ENCODE peak calls at places on chromosomes 12 and 14, in nine cellular contexts. One of them, this sample, is unnamed.

GRCh38 chr14:75636100-75636692 is 24.5 kb downstream of the ERG28 start:
- DNase-seq in iris pigment epithelial cell: peak; percentile 58
- DNase-seq in activated T-helper 1 cell treated with anti-CD3 and anti-CD28 coated beads, Interleukin-12 subunit alpha, Interleukin-12 subunit beta, Interleukin-2, Interleukin-4 antibody, amounts not matched to agents 30 ng/mL and 10 ng/mL and 1 ng/mL, durations not matched to agents 14 hours and 24 hours and 36 hours: no peak
- DNase-seq in mucosa of descending colon: no peak
- DNase-seq in fibroblast of lung: peak; percentile 70
- DNase-seq in NCI-H1105: no peak
- DNase-seq in AG09309: no peak
- DNase-seq in body of pancreas: no peak
- DNase-seq in AG08395: peak; percentile 71
- DNase-seq in this sample: peak; percentile 78

GRCh38 chr12:112842441-112842840 is 50.9 kb downstream of the RPH3A start:
- DNase-seq in body of pancreas: no peak
- DNase-seq in activated T-helper 1 cell treated with anti-CD3 and anti-CD28 coated beads, Interleukin-12 subunit alpha, Interleukin-12 subunit beta, Interleukin-2, Interleukin-4 antibody, amounts not matched to agents 30 ng/mL and 10 ng/mL and 1 ng/mL, durations not matched to agents 14 hours and 24 hours and 36 hours: no peak
- DNase-seq in fibroblast of lung: no peak
- DNase-seq in iris pigment epithelial cell: no peak
- DNase-seq in mucosa of descending colon: no peak
- DNase-seq in AG09309: no peak
- DNase-seq in AG08395: no peak
- DNase-seq in NCI-H1105: no peak
- DNase-seq in this sample: no peak

GRCh38 chr14:53953828-53954550 is 2.6 kb downstream of the BMP4 start:
- DNase-seq in NCI-H1105: no peak
- DNase-seq in AG09309: no peak
- DNase-seq in AG08395: peak; percentile 20
- DNase-seq in body of pancreas: peak; percentile 31
- DNase-seq in mucosa of descending colon: peak; percentile 63
- DNase-seq in fibroblast of lung: peak; percentile 50
- DNase-seq in iris pigment epithelial cell: no peak
- DNase-seq in activated T-helper 1 cell treated with anti-CD3 and anti-CD28 coated beads, Interleukin-12 subunit alpha, Interleukin-12 subunit beta, Interleukin-2, Interleukin-4 antibody, amounts not matched to agents 30 ng/mL and 10 ng/mL and 1 ng/mL, durations not matched to agents 14 hours and 24 hours and 36 hours: no peak
- DNase-seq in this sample: peak; percentile 40

GRCh38 chr12:69904761-69905160 is 79.7 kb downstream of the MYRFL start:
- DNase-seq in NCI-H1105: no peak
- DNase-seq in AG09309: peak; percentile 50
- DNase-seq in iris pigment epithelial cell: peak; percentile 52
- DNase-seq in activated T-helper 1 cell treated with anti-CD3 and anti-CD28 coated beads, Interleukin-12 subunit alpha, Interleukin-12 subunit beta, Interleukin-2, Interleukin-4 antibody, amounts not matched to agents 30 ng/mL and 10 ng/mL and 1 ng/mL, durations not matched to agents 14 hours and 24 hours and 36 hours: no peak
- DNase-seq in body of pancreas: no peak
- DNase-seq in AG08395: peak; percentile 70
- DNase-seq in fibroblast of lung: peak; percentile 92
- DNase-seq in mucosa of descending colon: no peak
- DNase-seq in this sample: no peak

GRCh38 chr12:123062682-123063426 is 82.4 kb downstream of the ARL6IP4 start:
- DNase-seq in AG08395: peak; percentile 75
- DNase-seq in mucosa of descending colon: no peak
- DNase-seq in body of pancreas: peak; percentile 46
- DNase-seq in NCI-H1105: no peak
- DNase-seq in AG09309: no peak
- DNase-seq in fibroblast of lung: peak; percentile 64
- DNase-seq in iris pigment epithelial cell: peak; percentile 86
- DNase-seq in activated T-helper 1 cell treated with anti-CD3 and anti-CD28 coated beads, Interleukin-12 subunit alpha, Interleukin-12 subunit beta, Interleukin-2, Interleukin-4 antibody, amounts not matched to agents 30 ng/mL and 10 ng/mL and 1 ng/mL, durations not matched to agents 14 hours and 24 hours and 36 hours: no peak
- DNase-seq in this sample: peak; percentile 67

GRCh38 chr12:115847398-115847797 is 430.1 kb downstream of the MED13L start:
- DNase-seq in AG08395: no peak
- DNase-seq in iris pigment epithelial cell: no peak
- DNase-seq in body of pancreas: no peak
- DNase-seq in mucosa of descending colon: no peak
- DNase-seq in activated T-helper 1 cell treated with anti-CD3 and anti-CD28 coated beads, Interleukin-12 subunit alpha, Interleukin-12 subunit beta, Interleukin-2, Interleukin-4 antibody, amounts not matched to agents 30 ng/mL and 10 ng/mL and 1 ng/mL, durations not matched to agents 14 hours and 24 hours and 36 hours: no peak
- DNase-seq in NCI-H1105: no peak
- DNase-seq in fibroblast of lung: no peak
- DNase-seq in AG09309: no peak
- DNase-seq in this sample: no peak

GRCh38 chr14:25150934-25151790 is 101.2 kb upstream of the STXBP6 start:
- DNase-seq in fibroblast of lung: peak; percentile 79
- DNase-seq in NCI-H1105: peak; percentile 50
- DNase-seq in body of pancreas: no peak
- DNase-seq in mucosa of descending colon: no peak
- DNase-seq in activated T-helper 1 cell treated with anti-CD3 and anti-CD28 coated beads, Interleukin-12 subunit alpha, Interleukin-12 subunit beta, Interleukin-2, Interleukin-4 antibody, amounts not matched to agents 30 ng/mL and 10 ng/mL and 1 ng/mL, durations not matched to agents 14 hours and 24 hours and 36 hours: no peak
- DNase-seq in AG09309: peak; percentile 46
- DNase-seq in iris pigment epithelial cell: peak; percentile 59
- DNase-seq in AG08395: peak; percentile 65
- DNase-seq in this sample: peak; percentile 34

GRCh38 chr14:51236314-51236713 is 3.7 kb upstream of the TMX1 start:
- DNase-seq in AG09309: no peak
- DNase-seq in mucosa of descending colon: no peak
- DNase-seq in activated T-helper 1 cell treated with anti-CD3 and anti-CD28 coated beads, Interleukin-12 subunit alpha, Interleukin-12 subunit beta, Interleukin-2, Interleukin-4 antibody, amounts not matched to agents 30 ng/mL and 10 ng/mL and 1 ng/mL, durations not matched to agents 14 hours and 24 hours and 36 hours: no peak
- DNase-seq in NCI-H1105: no peak
- DNase-seq in fibroblast of lung: peak; percentile 23
- DNase-seq in AG08395: no peak
- DNase-seq in iris pigment epithelial cell: peak; percentile 86
- DNase-seq in body of pancreas: no peak
- DNase-seq in this sample: no peak

GRCh38 chr12:57390174-57390573 is 40.7 kb downstream of the R3HDM2 start:
- DNase-seq in AG09309: no peak
- DNase-seq in mucosa of descending colon: no peak
- DNase-seq in fibroblast of lung: no peak
- DNase-seq in NCI-H1105: no peak
- DNase-seq in body of pancreas: no peak
- DNase-seq in activated T-helper 1 cell treated with anti-CD3 and anti-CD28 coated beads, Interleukin-12 subunit alpha, Interleukin-12 subunit beta, Interleukin-2, Interleukin-4 antibody, amounts not matched to agents 30 ng/mL and 10 ng/mL and 1 ng/mL, durations not matched to agents 14 hours and 24 hours and 36 hours: no peak
- DNase-seq in iris pigment epithelial cell: no peak
- DNase-seq in AG08395: no peak
- DNase-seq in this sample: no peak

GRCh38 chr12:72277415-72277814 is 5.2 kb downstream of the TRHDE start:
- DNase-seq in fibroblast of lung: peak; percentile 73
- DNase-seq in body of pancreas: no peak
- DNase-seq in AG08395: peak; percentile 21
- DNase-seq in activated T-helper 1 cell treated with anti-CD3 and anti-CD28 coated beads, Interleukin-12 subunit alpha, Interleukin-12 subunit beta, Interleukin-2, Interleukin-4 antibody, amounts not matched to agents 30 ng/mL and 10 ng/mL and 1 ng/mL, durations not matched to agents 14 hours and 24 hours and 36 hours: no peak
- DNase-seq in NCI-H1105: no peak
- DNase-seq in AG09309: no peak
- DNase-seq in iris pigment epithelial cell: peak; percentile 75
- DNase-seq in mucosa of descending colon: no peak
- DNase-seq in this sample: peak; percentile 87

GRCh38 chr12:117845271-117845904 is 123.4 kb downstream of the KSR2 start:
- DNase-seq in iris pigment epithelial cell: no peak
- DNase-seq in fibroblast of lung: no peak
- DNase-seq in AG08395: no peak
- DNase-seq in mucosa of descending colon: no peak
- DNase-seq in NCI-H1105: no peak
- DNase-seq in AG09309: no peak
- DNase-seq in activated T-helper 1 cell treated with anti-CD3 and anti-CD28 coated beads, Interleukin-12 subunit alpha, Interleukin-12 subunit beta, Interleukin-2, Interleukin-4 antibody, amounts not matched to agents 30 ng/mL and 10 ng/mL and 1 ng/mL, durations not matched to agents 14 hours and 24 hours and 36 hours: no peak
- DNase-seq in body of pancreas: no peak
- DNase-seq in this sample: no peak

GRCh38 chr12:79366374-79366773 is 324.4 kb downstream of the PAWR start:
- DNase-seq in AG09309: no peak
- DNase-seq in iris pigment epithelial cell: no peak
- DNase-seq in fibroblast of lung: no peak
- DNase-seq in NCI-H1105: no peak
- DNase-seq in mucosa of descending colon: no peak
- DNase-seq in AG08395: no peak
- DNase-seq in body of pancreas: no peak
- DNase-seq in activated T-helper 1 cell treated with anti-CD3 and anti-CD28 coated beads, Interleukin-12 subunit alpha, Interleukin-12 subunit beta, Interleukin-2, Interleukin-4 antibody, amounts not matched to agents 30 ng/mL and 10 ng/mL and 1 ng/mL, durations not matched to agents 14 hours and 24 hours and 36 hours: no peak
- DNase-seq in this sample: peak; percentile 84

GRCh38 chr12:53078425-53079225 is 565 bp downstream of the SPRYD3 start:
- DNase-seq in AG08395: no peak
- DNase-seq in mucosa of descending colon: no peak
- DNase-seq in AG09309: no peak
- DNase-seq in activated T-helper 1 cell treated with anti-CD3 and anti-CD28 coated beads, Interleukin-12 subunit alpha, Interleukin-12 subunit beta, Interleukin-2, Interleukin-4 antibody, amounts not matched to agents 30 ng/mL and 10 ng/mL and 1 ng/mL, durations not matched to agents 14 hours and 24 hours and 36 hours: no peak
- DNase-seq in fibroblast of lung: peak; percentile 35
- DNase-seq in body of pancreas: peak; percentile 61
- DNase-seq in NCI-H1105: peak; percentile 56
- DNase-seq in iris pigment epithelial cell: peak; percentile 56
- DNase-seq in this sample: no peak

GRCh38 chr12:108214486-108214885 is 85.4 kb downstream of the WSCD2 start:
- DNase-seq in mucosa of descending colon: no peak
- DNase-seq in AG08395: peak; percentile 57
- DNase-seq in body of pancreas: peak; percentile 16
- DNase-seq in iris pigment epithelial cell: peak; percentile 11
- DNase-seq in AG09309: no peak
- DNase-seq in activated T-helper 1 cell treated with anti-CD3 and anti-CD28 coated beads, Interleukin-12 subunit alpha, Interleukin-12 subunit beta, Interleukin-2, Interleukin-4 antibody, amounts not matched to agents 30 ng/mL and 10 ng/mL and 1 ng/mL, durations not matched to agents 14 hours and 24 hours and 36 hours: no peak
- DNase-seq in NCI-H1105: no peak
- DNase-seq in fibroblast of lung: peak; percentile 2
- DNase-seq in this sample: no peak

GRCh38 chr12:56229819-56230448 is at the start of gene SLC39A5:
- DNase-seq in activated T-helper 1 cell treated with anti-CD3 and anti-CD28 coated beads, Interleukin-12 subunit alpha, Interleukin-12 subunit beta, Interleukin-2, Interleukin-4 antibody, amounts not matched to agents 30 ng/mL and 10 ng/mL and 1 ng/mL, durations not matched to agents 14 hours and 24 hours and 36 hours: no peak
- DNase-seq in AG09309: no peak
- DNase-seq in NCI-H1105: no peak
- DNase-seq in body of pancreas: no peak
- DNase-seq in AG08395: no peak
- DNase-seq in iris pigment epithelial cell: no peak
- DNase-seq in mucosa of descending colon: peak; percentile 72
- DNase-seq in fibroblast of lung: no peak
- DNase-seq in this sample: no peak

GRCh38 chr14:89258728-89259273 is 158.2 kb downstream of the FOXN3 start:
- DNase-seq in activated T-helper 1 cell treated with anti-CD3 and anti-CD28 coated beads, Interleukin-12 subunit alpha, Interleukin-12 subunit beta, Interleukin-2, Interleukin-4 antibody, amounts not matched to agents 30 ng/mL and 10 ng/mL and 1 ng/mL, durations not matched to agents 14 hours and 24 hours and 36 hours: no peak
- DNase-seq in AG08395: no peak
- DNase-seq in body of pancreas: no peak
- DNase-seq in fibroblast of lung: no peak
- DNase-seq in iris pigment epithelial cell: no peak
- DNase-seq in NCI-H1105: no peak
- DNase-seq in mucosa of descending colon: no peak
- DNase-seq in AG09309: no peak
- DNase-seq in this sample: peak; percentile 32

GRCh38 chr14:104280902-104281767 is 142.7 kb downstream of the KIF26A start:
- DNase-seq in mucosa of descending colon: peak; percentile 31
- DNase-seq in fibroblast of lung: no peak
- DNase-seq in iris pigment epithelial cell: no peak
- DNase-seq in activated T-helper 1 cell treated with anti-CD3 and anti-CD28 coated beads, Interleukin-12 subunit alpha, Interleukin-12 subunit beta, Interleukin-2, Interleukin-4 antibody, amounts not matched to agents 30 ng/mL and 10 ng/mL and 1 ng/mL, durations not matched to agents 14 hours and 24 hours and 36 hours: no peak
- DNase-seq in body of pancreas: peak; percentile 6
- DNase-seq in AG08395: no peak
- DNase-seq in NCI-H1105: no peak
- DNase-seq in AG09309: no peak
- DNase-seq in this sample: no peak

GRCh38 chr14:75831455-75831854 is 150.3 kb downstream of the TGFB3 start:
- DNase-seq in AG08395: peak; percentile 60
- DNase-seq in mucosa of descending colon: peak; percentile 72
- DNase-seq in body of pancreas: peak; percentile 90
- DNase-seq in iris pigment epithelial cell: peak; percentile 93
- DNase-seq in activated T-helper 1 cell treated with anti-CD3 and anti-CD28 coated beads, Interleukin-12 subunit alpha, Interleukin-12 subunit beta, Interleukin-2, Interleukin-4 antibody, amounts not matched to agents 30 ng/mL and 10 ng/mL and 1 ng/mL, durations not matched to agents 14 hours and 24 hours and 36 hours: peak; percentile 44
- DNase-seq in fibroblast of lung: peak; percentile 91
- DNase-seq in NCI-H1105: peak; percentile 70
- DNase-seq in AG09309: no peak
- DNase-seq in this sample: no peak

GRCh38 chr12:113070117-113070906 is 13.8 kb downstream of the DTX1 start:
- DNase-seq in activated T-helper 1 cell treated with anti-CD3 and anti-CD28 coated beads, Interleukin-12 subunit alpha, Interleukin-12 subunit beta, Interleukin-2, Interleukin-4 antibody, amounts not matched to agents 30 ng/mL and 10 ng/mL and 1 ng/mL, durations not matched to agents 14 hours and 24 hours and 36 hours: peak; percentile 12
- DNase-seq in body of pancreas: no peak
- DNase-seq in iris pigment epithelial cell: no peak
- DNase-seq in AG09309: no peak
- DNase-seq in mucosa of descending colon: peak; percentile 48
- DNase-seq in AG08395: no peak
- DNase-seq in fibroblast of lung: no peak
- DNase-seq in NCI-H1105: no peak
- DNase-seq in this sample: no peak

GRCh38 chr14:89308232-89308959 is 108.6 kb downstream of the FOXN3 start:
- DNase-seq in AG08395: peak; percentile 35
- DNase-seq in fibroblast of lung: peak; percentile 26
- DNase-seq in AG09309: no peak
- DNase-seq in activated T-helper 1 cell treated with anti-CD3 and anti-CD28 coated beads, Interleukin-12 subunit alpha, Interleukin-12 subunit beta, Interleukin-2, Interleukin-4 antibody, amounts not matched to agents 30 ng/mL and 10 ng/mL and 1 ng/mL, durations not matched to agents 14 hours and 24 hours and 36 hours: no peak
- DNase-seq in body of pancreas: no peak
- DNase-seq in iris pigment epithelial cell: peak; percentile 43
- DNase-seq in mucosa of descending colon: no peak
- DNase-seq in NCI-H1105: no peak
- DNase-seq in this sample: no peak

GRCh38 chr12:12365931-12366431 is 9.1 kb downstream of the BORCS5 start:
- DNase-seq in NCI-H1105: no peak
- DNase-seq in iris pigment epithelial cell: peak; percentile 49
- DNase-seq in mucosa of descending colon: no peak
- DNase-seq in AG09309: no peak
- DNase-seq in body of pancreas: no peak
- DNase-seq in activated T-helper 1 cell treated with anti-CD3 and anti-CD28 coated beads, Interleukin-12 subunit alpha, Interleukin-12 subunit beta, Interleukin-2, Interleukin-4 antibody, amounts not matched to agents 30 ng/mL and 10 ng/mL and 1 ng/mL, durations not matched to agents 14 hours and 24 hours and 36 hours: no peak
- DNase-seq in AG08395: no peak
- DNase-seq in fibroblast of lung: no peak
- DNase-seq in this sample: no peak

GRCh38 chr14:94540031-94540794 is 21.0 kb upstream of the SERPINA4 start:
- DNase-seq in body of pancreas: no peak
- DNase-seq in AG08395: peak; percentile 22
- DNase-seq in mucosa of descending colon: no peak
- DNase-seq in activated T-helper 1 cell treated with anti-CD3 and anti-CD28 coated beads, Interleukin-12 subunit alpha, Interleukin-12 subunit beta, Interleukin-2, Interleukin-4 antibody, amounts not matched to agents 30 ng/mL and 10 ng/mL and 1 ng/mL, durations not matched to agents 14 hours and 24 hours and 36 hours: no peak
- DNase-seq in fibroblast of lung: no peak
- DNase-seq in AG09309: peak; percentile 5
- DNase-seq in NCI-H1105: no peak
- DNase-seq in iris pigment epithelial cell: peak; percentile 19
- DNase-seq in this sample: no peak

GRCh38 chr14:50718949-50719348 is 50.8 kb upstream of the SAV1 start:
- DNase-seq in fibroblast of lung: no peak
- DNase-seq in NCI-H1105: no peak
- DNase-seq in body of pancreas: no peak
- DNase-seq in iris pigment epithelial cell: no peak
- DNase-seq in activated T-helper 1 cell treated with anti-CD3 and anti-CD28 coated beads, Interleukin-12 subunit alpha, Interleukin-12 subunit beta, Interleukin-2, Interleukin-4 antibody, amounts not matched to agents 30 ng/mL and 10 ng/mL and 1 ng/mL, durations not matched to agents 14 hours and 24 hours and 36 hours: no peak
- DNase-seq in mucosa of descending colon: no peak
- DNase-seq in AG09309: no peak
- DNase-seq in AG08395: no peak
- DNase-seq in this sample: no peak

This sample was measured in G401.